ENCODE peak calls at places on chromosome X, in five cellular contexts. B is HCT116, U is IMR-90, K is GM12891, H is right lobe of liver. M is an unnamed sample.

GRCh38 chrX:128699716-128700285 is 647.6 kb upstream of the ACTRT1 start:
- DNase-seq in H (no peak), U (no peak), K (no peak), B (no peak), M (no peak)

GRCh38 chrX:99901091-99901490 is 509.0 kb downstream of the PCDH19 start:
- DNase-seq in B (no peak), K (no peak), U (no peak), H (no peak), M (no peak)

GRCh38 chrX:55006827-55007621 is 6.9 kb downstream of the APEX2 start:
- DNase-seq in K (no peak), U (no peak), H (no peak), B (no peak), M (no peak)

GRCh38 chrX:74579597-74580209 is 34.7 kb downstream of the RLIM start:
- DNase-seq in H (no peak), B (no peak), U (peak; percentile 14), K (no peak), M (no peak)

GRCh38 chrX:2892816-2893215 is 36.3 kb downstream of the ARSD start:
- DNase-seq in U (no peak), B (no peak), H (no peak), K (no peak), M (no peak)

GRCh38 chrX:102917801-102918200 is 19.3 kb upstream of the RAB40AL start:
- DNase-seq in U (no peak), H (no peak), B (no peak), K (no peak), M (no peak)

GRCh38 chrX:2829066-2829430 is 318 bp downstream of the GYG2 start:
- DNase-seq in B (no peak), K (no peak), H (no peak), U (no peak), M (no peak)

GRCh38 chrX:19457662-19458061 is 57.6 kb downstream of the MAP3K15 start:
- DNase-seq in K (no peak), H (no peak), U (no peak), B (no peak), M (no peak)

GRCh38 chrX:6187256-6187655 is 41.4 kb downstream of the NLGN4X start:
- DNase-seq in H (no peak), B (no peak), U (no peak), K (no peak), M (no peak)

GRCh38 chrX:19958530-19959486 is 32.1 kb downstream of the BCLAF3 start:
- DNase-seq in K (no peak), B (no peak), H (no peak), U (peak; percentile 4), M (peak; percentile 22)

GRCh38 chrX:68694429-68695205 is 47.2 kb downstream of the STARD8 start:
- DNase-seq in U (no peak), K (no peak), B (no peak), H (no peak), M (no peak)

GRCh38 chrX:101040197-101040596 is 11.7 kb downstream of the TRMT2B start:
- DNase-seq in K (no peak), U (peak; percentile 47), B (no peak), H (no peak), M (no peak)

GRCh38 chrX:26262121-26262523 is 46.2 kb downstream of the MAGEB5 start:
- DNase-seq in H (no peak), B (no peak), K (no peak), U (peak; percentile 26), M (no peak)

GRCh38 chrX:82748901-82749505 is 759.1 kb upstream of the POU3F4 start:
- DNase-seq in U (no peak), B (no peak), H (no peak), K (no peak), M (no peak)

GRCh38 chrX:72487661-72488060 is 85.0 kb downstream of the HDAC8 start:
- DNase-seq in B (no peak), H (no peak), K (no peak), U (no peak), M (no peak)

GRCh38 chrX:108584617-108585211 is 145.1 kb downstream of the COL4A5 start:
- DNase-seq in H (no peak), U (no peak), B (peak; percentile 4), K (no peak), M (peak; percentile 26)

GRCh38 chrX:1463581-1464281 is 11.0 kb upstream of the ASMTL start:
- DNase-seq in H (no peak), K (no peak), U (no peak), B (no peak), M (no peak)

GRCh38 chrX:151982217-151982616 is 7.7 kb upstream of the GABRE start:
- DNase-seq in K (no peak), B (no peak), H (no peak), U (peak; percentile 36), M (peak; percentile 35)

GRCh38 chrX:22300130-22300529 is 27.4 kb downstream of the CBLL2 start:
- DNase-seq in H (no peak), B (peak; percentile 45), K (no peak), U (peak; percentile 67), M (peak; percentile 58)

GRCh38 chrX:19721726-19722370 is 165.6 kb downstream of the SH3KBP1 start:
- DNase-seq in K (no peak), U (no peak), H (peak; percentile 70), B (no peak), M (no peak)

GRCh38 chrX:155718964-155719586 is 106.3 kb upstream of the TMLHE start:
- DNase-seq in H (no peak), B (no peak), K (no peak), U (no peak), M (no peak)

GRCh38 chrX:35809816-35810215 is 11.7 kb downstream of the MAGEB16 start:
- DNase-seq in H (no peak), K (no peak), U (no peak), B (no peak), M (no peak)

GRCh38 chrX:138871739-138872138 is 160.2 kb upstream of the FGF13 start:
- DNase-seq in H (no peak), B (no peak), K (no peak), U (no peak), M (no peak)

GRCh38 chrX:103585421-103586313 is at the start of gene TCEAL4:
- DNase-seq in H (peak; percentile 81), K (no peak), B (no peak), U (no peak), M (no peak)

GRCh38 chrX:153828308-153828707 is 2.0 kb downstream of the PDZD4 start:
- DNase-seq in H (no peak), U (no peak), K (no peak), B (no peak), M (no peak)

GRCh38 chrX:130975947-130976346 is 72.9 kb upstream of the ENOX2 start:
- DNase-seq in K (no peak), B (peak; percentile 31), H (no peak), U (peak; percentile 48), M (peak; percentile 53)

DNA sequence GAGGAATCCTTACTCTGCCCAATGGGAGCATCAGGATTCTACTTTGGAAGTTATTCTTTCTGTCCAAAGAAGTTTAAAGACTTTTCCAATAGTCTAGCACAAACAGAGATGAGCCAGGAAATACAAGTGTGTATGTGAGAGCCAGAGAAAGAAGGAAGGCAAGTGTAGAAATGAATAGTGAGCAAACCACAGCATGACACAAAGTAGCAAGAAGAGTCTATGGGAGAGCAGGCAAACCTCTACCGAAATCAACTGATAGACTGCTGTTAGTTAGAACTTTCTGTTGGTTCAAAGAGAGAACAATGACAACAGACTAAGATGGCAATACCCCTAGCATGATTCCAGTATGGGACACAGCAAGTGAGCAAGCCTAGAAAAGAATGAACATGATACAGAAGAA is 16.1 kb upstream of the GPR34 start:
- DNase-seq in B (no peak), H (no peak), U (no peak), K (no peak), M (no peak)
- TF ChIP-seq POLR2A in B (no peak), H (no peak), U (no peak), K (no peak), M (no peak)

GRCh38 chrX:39795591-39795990 is 302.2 kb downstream of the BCOR start:
- DNase-seq in U (no peak), H (no peak), K (no peak), B (no peak), M (no peak)
- TF ChIP-seq POLR2A in U (no peak), H (no peak), K (no peak), B (no peak), M (no peak)

DNA sequence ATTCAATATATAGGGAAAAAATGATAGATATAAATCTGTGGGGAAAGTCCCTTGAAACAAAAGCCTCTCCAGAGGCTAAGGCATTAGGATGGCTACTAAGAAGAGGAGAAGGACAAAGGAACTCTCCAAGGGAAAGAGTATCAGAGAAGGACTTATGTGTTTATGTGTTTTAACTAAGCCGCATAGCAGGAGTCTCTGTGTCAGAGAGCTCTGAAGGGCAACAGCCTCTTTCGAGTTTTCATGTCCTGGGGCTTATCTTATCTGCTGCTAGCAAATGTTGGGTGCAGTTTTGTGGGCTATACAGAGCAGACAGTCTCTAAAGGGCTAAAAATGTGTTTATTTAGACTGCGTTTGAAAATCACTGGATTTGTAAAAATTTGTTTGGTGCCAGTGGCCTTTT is 1145.6 kb upstream of the DIAPH2 start:
- DNase-seq in K (no peak), B (no peak), H (no peak), U (no peak), M (no peak)
- TF ChIP-seq POLR2A in K (no peak), B (no peak), H (no peak), U (no peak), M (no peak)

GRCh38 chrX:47543496-47543895 is 17.5 kb upstream of the ARAF start:
- DNase-seq in U (no peak), H (no peak), B (no peak), K (no peak), M (no peak)

GRCh38 chrX:47539860-47540259 is 21.1 kb upstream of the ARAF start:
- DNase-seq in K (no peak), H (no peak), U (peak; percentile 32), B (no peak), M (no peak)

DNA sequence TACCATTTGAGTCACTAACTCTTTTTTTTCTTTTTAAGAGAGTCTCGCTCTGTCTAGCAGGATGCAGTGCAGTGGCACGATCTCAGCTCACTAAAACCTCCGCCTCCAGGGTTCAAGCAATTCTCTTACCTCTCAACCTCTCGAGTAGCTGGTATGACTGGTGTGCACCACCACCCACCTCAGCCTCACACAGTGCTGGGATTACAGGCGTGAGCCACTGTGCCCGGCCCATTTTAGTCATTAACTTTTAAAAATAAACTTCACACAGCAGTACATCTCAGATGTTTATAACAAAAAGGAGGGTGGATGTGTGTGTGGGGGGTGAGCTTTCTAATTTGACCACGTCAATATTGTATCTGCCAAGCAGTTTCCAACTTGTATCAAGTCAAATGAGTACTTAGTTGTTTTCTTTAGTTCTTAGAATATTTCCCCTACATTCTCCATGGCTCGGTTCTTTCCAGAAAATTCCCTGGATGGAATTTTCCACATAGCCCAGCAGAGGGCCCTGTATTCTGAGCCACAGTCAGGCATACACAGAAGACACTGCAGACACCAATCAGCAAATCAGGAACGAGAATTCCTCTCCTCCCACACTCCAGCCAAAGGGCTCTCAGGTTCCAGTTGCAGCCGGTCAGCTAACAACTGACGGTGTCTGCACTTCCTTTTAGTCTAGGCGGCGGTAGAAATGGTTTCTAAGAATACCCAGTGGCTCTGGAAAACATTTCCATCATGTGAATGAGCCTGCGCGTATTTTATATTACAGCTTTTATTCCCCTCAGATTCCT is 20.1 kb upstream of the ARAF start:
- DNase-seq in K (no peak), H (peak; percentile 79), B (peak; percentile 78), U (peak; percentile 92), M (peak; percentile 87)
- TF ChIP-seq POLR2A in K (no peak), H (peak; percentile 59), B (no peak), U (no peak), M (peak; percentile 20)

M was measured in NB4.